ENCODE peak calls at places on chromosomes 4 and X, in four cellular contexts. J is fibroblast of mammary gland, Q is activated B cell treated with CpG ODN at 0.5 μM for 24 hours, A is GM13976. G is an unnamed sample.

GRCh38 chr4:158259955-158260575 is 49.8 kb downstream of the TMEM144 start:
- DNase-seq in J (peak; percentile 56), A (no peak), Q (no peak), G (no peak)

GRCh38 chr4:112057479-112057878 is 87.8 kb upstream of the FAM241A start:
- DNase-seq in A (no peak), Q (no peak), J (no peak), G (no peak)

GRCh38 chrX:122545778-122546177 is 638.3 kb upstream of the GRIA3 start:
- DNase-seq in J (no peak), Q (no peak), A (no peak), G (no peak)

GRCh38 chr4:137635108-137635507 is 102.8 kb upstream of the PCDH18 start:
- DNase-seq in A (no peak), Q (no peak), J (peak; percentile 85), G (peak; percentile 57)

GRCh38 chr4:84814100-84814750 is 152.3 kb downstream of the WDFY3 start:
- DNase-seq in Q (no peak), J (peak; percentile 94), A (no peak), G (peak; percentile 45)

GRCh38 chr4:145709336-145709735 is 29.4 kb downstream of the C4orf51 start:
- DNase-seq in Q (no peak), A (no peak), J (no peak), G (no peak)

GRCh38 chrX:32896132-32896531 is 315.2 kb downstream of the DMD start:
- DNase-seq in A (no peak), J (no peak), Q (no peak), G (no peak)

GRCh38 chr4:6591305-6591704 is 16.3 kb downstream of the MAN2B2 start:
- DNase-seq in Q (peak; percentile 28), J (no peak), A (peak; percentile 53), G (no peak)

GRCh38 chrX:78321809-78322208 is 5.6 kb downstream of the CYSLTR1 start:
- DNase-seq in J (no peak), Q (peak; percentile 24), A (peak; percentile 31), G (no peak)

GRCh38 chr4:110663206-110663605 is 40.3 kb upstream of the PITX2 start:
- DNase-seq in A (no peak), J (no peak), Q (no peak), G (no peak)

GRCh38 chrX:15384304-15384703 is at the start of gene VEGFD:
- DNase-seq in Q (no peak), A (no peak), J (peak; percentile 90), G (peak; percentile 60)

GRCh38 chr4:52780206-52780605 is 29.0 kb upstream of the ERVMER34-1 start:
- DNase-seq in A (no peak), Q (no peak), J (peak; percentile 78), G (peak; percentile 11)

GRCh38 chrX:70196961-70197805 is 19.9 kb downstream of the DGAT2L6 start:
- DNase-seq in J (peak; percentile 69), Q (peak; percentile 14), A (peak; percentile 41), G (peak; percentile 7)

GRCh38 chrX:133056341-133056740 is 40.6 kb downstream of the USP26 start:
- DNase-seq in Q (no peak), A (no peak), J (no peak), G (no peak)

GRCh38 chr4:34250562-34250961 is 1993.8 kb downstream of the ARAP2 start:
- DNase-seq in J (peak; percentile 93), Q (no peak), A (no peak), G (no peak)

GRCh38 chrX:9465380-9466114 is 689 bp downstream of the TBL1X start:
- DNase-seq in A (peak; percentile 42), Q (peak; percentile 40), J (no peak), G (no peak)

GRCh38 chr4:118076958-118077766 is 42.9 kb downstream of the NDST3 start:
- DNase-seq in A (peak; percentile 17), Q (no peak), J (peak; percentile 46), G (no peak)

DNA sequence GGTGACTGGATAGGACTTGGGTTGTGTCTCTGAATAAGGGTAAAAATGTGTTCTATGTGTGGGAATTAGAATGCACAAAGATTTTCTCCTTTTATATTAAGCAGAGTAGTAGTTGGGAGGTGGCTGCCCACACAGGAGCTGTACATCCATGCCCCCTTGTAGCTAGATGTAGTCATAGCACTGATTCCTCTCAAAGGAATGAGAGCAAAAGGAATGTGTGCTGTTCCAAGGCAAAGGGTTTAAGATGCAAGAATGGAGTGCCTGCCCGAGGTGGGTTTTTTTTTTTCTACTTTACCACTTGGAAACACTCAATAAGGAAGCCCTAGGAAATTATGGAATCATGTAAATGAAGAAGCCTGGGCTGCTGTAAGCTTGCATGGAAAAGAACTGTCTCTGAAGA is 2183.2 kb upstream of the AGA start:
- DNase-seq in A (no peak), J (peak; percentile 40), Q (no peak), G (no peak)
- TF ChIP-seq CTCF in A (no peak), J (no peak), Q (no peak), G (peak; percentile 36)

GRCh38 chrX:30930679-30931078 is 41.6 kb upstream of the TAB3 start:
- DNase-seq in J (no peak), A (no peak), Q (no peak), G (no peak)

GRCh38 chrX:30938295-30938694 is 49.2 kb upstream of the TAB3 start:
- DNase-seq in Q (no peak), J (no peak), A (no peak), G (no peak)

GRCh38 chrX:30939928-30940327 is 50.9 kb upstream of the TAB3 start:
- DNase-seq in A (no peak), J (no peak), Q (no peak), G (no peak)

GRCh38 chrX:30931920-30932319 is 42.9 kb upstream of the TAB3 start:
- DNase-seq in J (no peak), A (no peak), Q (no peak), G (no peak)

GRCh38 chrX:30935985-30936384 is 46.9 kb upstream of the TAB3 start:
- DNase-seq in J (peak; percentile 13), A (no peak), Q (no peak), G (no peak)
- TF ChIP-seq CTCF in J (peak; percentile 6), A (no peak), Q (no peak), G (no peak)

GRCh38 chrX:35890699-35891098 is 28.8 kb upstream of the CFAP47 start:
- DNase-seq in J (peak; percentile 31), A (peak; percentile 16), Q (no peak), G (no peak)
- TF ChIP-seq CTCF in J (peak; percentile 47), A (peak; percentile 22), Q (no peak), G (no peak)

DNA sequence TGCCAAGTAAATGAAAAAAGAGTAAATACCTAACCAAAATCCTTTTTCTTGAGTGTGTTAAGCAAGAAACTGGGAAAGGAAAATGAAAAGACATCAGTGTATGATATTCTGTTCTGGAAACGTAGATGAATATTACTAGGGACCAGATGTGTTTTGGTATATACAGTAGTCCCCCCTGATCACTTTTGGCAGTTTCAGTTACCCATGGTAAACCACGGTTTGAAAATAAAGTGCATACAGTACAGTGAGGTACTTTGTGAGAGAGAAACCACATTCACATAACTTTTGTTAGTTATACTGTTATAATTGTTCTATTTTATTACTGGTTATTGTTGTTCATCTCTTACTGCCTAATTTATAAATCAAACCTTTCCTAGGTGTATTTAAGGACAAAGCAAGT is 250.9 kb downstream of the TENM3 start:
- DNase-seq in A (no peak), J (no peak), Q (no peak), G (no peak)
- TF ChIP-seq CTCF in A (no peak), J (no peak), Q (no peak), G (no peak)

GRCh38 chrX:11535156-11535919 is 130.4 kb downstream of the ARHGAP6 start:
- DNase-seq in A (no peak), Q (no peak), J (peak; percentile 33), G (no peak)

GRCh38 chrX:11531226-11531625 is 134.5 kb downstream of the ARHGAP6 start:
- DNase-seq in Q (no peak), A (no peak), J (peak; percentile 41), G (no peak)

GRCh38 chrX:11530621-11531020 is 135.1 kb downstream of the ARHGAP6 start:
- DNase-seq in A (no peak), Q (no peak), J (peak; percentile 39), G (no peak)

GRCh38 chrX:11532291-11533075 is 133.2 kb downstream of the ARHGAP6 start:
- DNase-seq in J (no peak), A (no peak), Q (no peak), G (no peak)

DNA sequence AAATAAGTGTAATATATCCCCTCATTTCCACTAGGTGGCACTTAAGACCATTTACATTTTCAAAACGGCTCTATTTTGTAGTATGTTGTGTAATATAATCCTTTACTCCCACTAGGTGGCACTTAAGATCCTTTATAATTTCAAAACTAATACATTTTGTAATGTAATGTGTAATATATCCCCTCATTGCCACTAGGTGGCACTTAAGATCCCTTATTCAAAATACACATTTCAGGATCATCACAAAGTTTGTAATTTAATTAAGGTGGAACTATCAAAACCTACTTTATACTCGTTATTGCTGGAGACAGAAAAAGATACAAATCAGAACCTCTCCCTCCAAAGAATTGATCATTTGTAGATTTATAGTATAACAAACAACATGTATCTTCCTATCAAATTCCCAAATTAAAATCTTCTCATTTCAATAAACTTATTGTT is 132.5 kb downstream of the ARHGAP6 start:
- DNase-seq in Q (no peak), J (peak; percentile 88), A (peak; percentile 34), G (peak; percentile 60)
- TF ChIP-seq CTCF in Q (peak; percentile 44), J (peak; percentile 76), A (peak; percentile 51), G (peak; percentile 60)

DNA sequence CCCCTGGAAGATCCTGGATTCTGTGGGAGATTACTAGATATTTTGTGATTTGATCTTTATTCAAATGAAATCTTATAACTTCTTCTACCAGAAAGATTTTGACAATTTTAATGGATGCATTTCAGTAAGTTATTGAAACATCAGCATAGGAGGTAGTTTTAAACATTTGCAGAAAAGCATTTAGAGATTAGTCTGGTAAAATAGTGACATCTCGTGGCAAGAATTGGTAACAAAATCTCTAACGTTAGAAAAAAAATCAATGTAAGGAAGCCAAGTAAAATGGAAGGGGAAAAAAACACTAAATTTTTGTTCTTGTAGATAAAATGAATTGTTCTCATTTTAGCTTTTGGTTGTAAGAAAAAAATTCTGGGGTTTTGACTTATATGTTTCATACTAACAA is 73.3 kb downstream of the TASL start:
- DNase-seq in Q (no peak), J (peak; percentile 51), A (peak; percentile 17), G (peak; percentile 14)
- TF ChIP-seq CTCF in Q (no peak), J (peak; percentile 52), A (peak; percentile 37), G (peak; percentile 45)

DNA sequence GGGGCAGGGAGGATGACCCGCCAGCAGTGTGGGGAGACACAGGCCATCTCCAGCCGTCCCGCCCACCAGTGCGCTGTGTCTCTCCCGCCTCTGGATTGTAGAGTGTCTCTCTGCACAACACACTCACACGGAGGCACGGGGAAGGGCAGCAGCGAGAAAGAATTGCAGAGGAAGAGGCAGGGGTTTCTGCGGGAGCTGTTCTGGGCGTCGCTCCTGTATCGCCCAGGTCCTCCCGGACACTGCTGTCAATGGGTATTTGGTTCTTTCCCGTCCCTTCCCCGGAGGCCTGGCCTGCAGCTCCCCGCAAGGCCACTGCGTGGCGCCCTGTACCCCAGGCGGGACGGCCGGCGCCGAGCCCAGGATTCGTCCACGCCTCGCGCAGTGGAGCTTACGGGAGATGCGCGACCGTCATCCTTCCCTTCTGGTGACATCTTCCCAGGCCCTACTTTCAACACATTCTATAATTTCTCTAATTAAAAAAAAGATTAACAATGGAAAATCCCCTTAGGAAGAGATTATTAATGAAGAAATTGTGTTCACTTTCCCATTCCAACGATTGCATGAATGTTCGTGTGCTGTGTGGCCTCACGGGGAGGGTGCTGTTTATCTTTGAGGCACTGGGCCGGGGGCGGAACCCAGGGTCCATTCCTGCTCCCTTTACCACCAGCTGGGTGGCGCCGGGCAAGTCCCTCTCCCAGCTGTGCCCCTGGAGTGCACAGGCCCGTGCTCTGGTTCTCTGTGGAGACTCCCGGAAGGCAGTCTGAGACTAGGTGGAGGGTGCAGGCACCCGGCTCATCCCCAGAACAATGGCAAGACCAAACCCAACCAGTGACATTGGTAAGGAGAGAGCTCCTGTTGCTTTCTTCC is 95.7 kb downstream of the CPZ start:
- DNase-seq in A (peak; percentile 58), Q (no peak), J (peak; percentile 8), G (no peak)
- TF ChIP-seq CTCF in A (peak; percentile 11), Q (no peak), J (peak; percentile 56), G (peak; percentile 28)

G was measured in AG09319.